ENCODE peak calls at places on chromosome 3, in four cellular contexts. A, X, B and W are unnamed samples. For H3K4me1, the result is how much of the 10 kb centered on the place peaks cover.

GRCh38 chr3:30538787-30539186 is 67.6 kb upstream of the TGFBR2 start:
- DNase-seq in A (no peak), X (no peak), B (peak), W (no peak)

GRCh38 chr3:58200846-58201355 is 9.9 kb downstream of the DNASE1L3 start:
- DNase-seq in A (no peak), X (no peak), B (no peak), W (no peak)

GRCh38 chr3:60743631-60744164 is 507.6 kb downstream of the FHIT start:
- DNase-seq in A (no peak), X (no peak), B (no peak), W (no peak)

GRCh38 chr3:127455541-127456450 is 134.7 kb downstream of the TPRA1 start:
- DNase-seq in A (peak), X (peak), B (peak), W (peak)

GRCh38 chr3:99246010-99246654 is 344.6 kb upstream of the DCBLD2 start:
- DNase-seq in A (no peak), X (no peak), B (peak), W (no peak)

GRCh38 chr3:25097023-25097422 is 331.0 kb upstream of the RARB start:
- DNase-seq in A (no peak), X (no peak), B (no peak), W (no peak)

GRCh38 chr3:13700889-13701288 is 152.0 kb downstream of the FBLN2 start:
- DNase-seq in A (peak), X (peak), B (no peak), W (no peak)

GRCh38 chr3:5210926-5211325 is 23.4 kb downstream of the EDEM1 start:
- DNase-seq in A (no peak), X (no peak), B (no peak), W (no peak)

GRCh38 chr3:156433138-156433537 is 121.8 kb downstream of the SSR3 start:
- DNase-seq in A (no peak), X (no peak), B (peak), W (no peak)

GRCh38 chr3:169179193-169180122 is 484.1 kb downstream of the MECOM start:
- DNase-seq in A (no peak), X (no peak), B (no peak), W (no peak)

GRCh38 chr3:104066658-104067057 is 1300.1 kb upstream of the ALCAM start:
- DNase-seq in A (no peak), X (no peak), B (peak), W (no peak)

GRCh38 chr3:99620077-99620476 is 18.3 kb upstream of the COL8A1 start:
- DNase-seq in A (no peak), X (no peak), B (no peak), W (no peak)

GRCh38 chr3:107531917-107532469 is 9.2 kb downstream of the BBX start:
- DNase-seq in A (no peak), X (no peak), B (no peak), W (no peak)

GRCh38 chr3:116473602-116474001 is 28.3 kb upstream of the LSAMP start:
- DNase-seq in A (no peak), X (no peak), B (peak), W (no peak)

DNA sequence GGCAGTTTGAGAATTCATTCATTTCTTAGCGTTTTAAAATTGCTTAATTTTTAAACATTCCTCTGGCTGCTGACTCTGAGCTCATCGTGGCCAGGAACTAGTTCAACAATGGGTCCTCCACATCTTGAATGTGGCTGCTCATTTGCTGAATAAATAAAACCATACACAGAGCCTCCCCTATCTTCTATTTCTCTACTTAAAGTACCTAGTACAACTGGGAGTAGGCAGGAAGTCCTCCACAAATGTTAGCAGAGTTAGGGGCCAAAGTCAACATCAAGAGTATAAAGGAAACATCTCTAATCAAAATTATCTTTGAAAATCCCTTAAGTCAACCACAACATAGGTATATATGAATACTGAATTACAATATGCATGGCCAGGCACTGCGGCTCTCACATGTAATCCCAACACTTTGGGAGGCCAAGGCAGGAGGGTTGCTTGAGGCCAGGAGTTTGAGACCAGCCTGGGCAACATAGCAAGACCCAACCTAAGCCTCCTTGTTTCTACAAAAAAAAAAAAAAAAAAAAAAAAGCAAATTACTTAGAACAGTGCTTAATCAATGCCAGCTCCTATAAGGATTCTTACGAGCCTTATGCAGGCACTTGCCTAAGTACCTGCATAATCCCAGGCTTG is 57.5 kb upstream of the LMOD3 start:
- DNase-seq in A (no peak), X (no peak), B (no peak), W (no peak)
- H3K4me1 ChIP-seq in A (under half), X (under half), B (under half), W (under half)

GRCh38 chr3:42051384-42052131 is 39.6 kb upstream of the TRAK1 start:
- DNase-seq in A (no peak), X (no peak), B (peak), W (no peak)
- H3K4me3 ChIP-seq in A (no peak), X (no peak), B (no peak), W (no peak)

DNA sequence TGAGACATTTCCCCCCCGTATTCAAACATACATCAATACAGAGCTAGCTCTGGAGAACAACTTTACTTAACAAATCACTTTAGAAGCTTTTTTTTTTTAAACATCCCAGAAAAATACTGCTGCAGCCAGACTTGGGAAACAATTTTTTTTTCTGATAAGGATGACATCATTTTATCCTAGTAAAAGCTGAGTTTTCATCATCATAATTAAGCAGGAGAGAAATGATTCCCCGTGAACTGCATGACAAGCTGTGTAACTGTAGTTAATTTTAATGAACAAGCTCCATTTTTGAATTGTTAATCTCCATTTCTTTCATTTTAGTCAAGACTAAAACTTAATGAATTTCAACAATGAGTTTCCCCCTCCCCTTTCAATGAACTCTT is 31.5 kb downstream of the HES1 start:
- DNase-seq in A (no peak), X (no peak), B (no peak), W (no peak)
- H3K4me1 ChIP-seq in A (under half), X (under half), B (under half), W (under half)

GRCh38 chr3:48065035-48065434 is 48.8 kb upstream of the MAP4 start:
- DNase-seq in A (no peak), X (no peak), B (peak), W (no peak)
- H3K4me3 ChIP-seq in A (no peak), X (no peak), B (no peak), W (no peak)

DNA sequence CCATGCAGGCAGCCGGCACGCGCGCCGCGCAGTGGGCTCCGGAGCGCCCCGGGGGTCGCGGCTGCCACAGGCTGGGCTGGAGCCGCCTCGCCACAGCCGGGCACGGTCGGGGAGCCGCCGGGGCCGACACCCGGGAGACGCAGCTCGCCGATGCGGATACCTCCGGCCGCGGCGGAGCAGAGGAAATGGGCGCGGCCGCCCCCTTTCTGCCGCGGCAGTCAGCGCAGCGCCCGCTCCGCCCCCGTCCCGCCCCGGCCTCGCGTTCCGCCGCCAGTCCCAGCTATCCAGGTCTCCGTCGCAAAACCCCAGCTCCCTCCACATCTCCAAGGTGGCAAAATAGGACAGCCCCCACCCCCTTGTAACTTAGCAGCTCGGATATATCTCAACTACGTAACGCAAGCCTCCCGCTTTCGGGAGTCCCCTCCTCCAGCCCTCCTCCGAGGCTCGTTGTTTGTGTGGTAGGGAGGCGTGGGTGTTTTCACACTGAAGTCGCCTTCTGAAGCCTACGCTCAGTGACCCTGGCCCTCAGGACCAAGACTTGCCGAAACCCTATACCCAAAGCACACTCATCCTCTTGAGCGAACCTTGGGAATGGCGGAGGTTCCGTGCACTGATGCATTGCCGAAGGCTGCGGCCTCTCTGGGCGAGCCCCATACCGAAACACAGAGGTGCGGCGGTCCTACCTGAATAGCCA is at the start of gene SH3BP5:
- DNase-seq in A (peak), X (peak), B (peak), W (peak)
- H3K4me1 ChIP-seq in A (under half), X (under half), B (under half), W (under half)

GRCh38 chr3:122064318-122064717 is 9.2 kb downstream of the CD86 start:
- DNase-seq in A (no peak), X (no peak), B (no peak), W (no peak)

GRCh38 chr3:122066331-122067213 is 11.4 kb downstream of the CD86 start:
- DNase-seq in A (no peak), X (no peak), B (peak), W (no peak)

GRCh38 chr3:122067588-122068240 is 12.6 kb downstream of the CD86 start:
- DNase-seq in A (no peak), X (no peak), B (no peak), W (no peak)

GRCh38 chr3:122063908-122064307 is 8.7 kb downstream of the CD86 start:
- DNase-seq in A (no peak), X (no peak), B (no peak), W (no peak)

DNA sequence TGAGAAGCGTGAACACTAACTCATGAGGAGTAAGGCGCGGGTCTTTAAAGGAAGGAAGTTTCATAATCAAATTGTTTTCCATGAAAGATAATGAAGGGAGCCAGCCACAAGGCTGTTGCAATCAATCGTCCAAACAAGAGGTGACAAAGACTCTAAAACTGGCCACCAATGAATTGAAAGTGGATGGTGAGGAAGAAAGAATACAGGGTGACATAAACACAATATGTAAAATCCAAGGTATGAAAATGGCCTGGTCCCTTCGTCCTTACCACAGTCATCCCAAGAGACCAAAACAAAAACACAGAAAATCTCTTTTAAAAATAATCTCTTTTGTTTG is 12.0 kb downstream of the CD86 start:
- DNase-seq in A (no peak), X (no peak), B (no peak), W (no peak)
- H3K4me3 ChIP-seq in A (no peak), X (no peak), B (no peak), W (no peak)

GRCh38 chr3:171873561-171873960 is 30.4 kb downstream of the TMEM212 start:
- DNase-seq in A (no peak), X (no peak), B (peak), W (no peak)
- H3K4me1 ChIP-seq in A (under half), X (under half), B (under half), W (under half)

GRCh38 chr3:186098740-186099139 is 10.1 kb downstream of the ETV5 start:
- DNase-seq in A (no peak), X (no peak), B (peak), W (no peak)
- H3K4me3 ChIP-seq in A (no peak), X (no peak), B (no peak), W (no peak)

DNA sequence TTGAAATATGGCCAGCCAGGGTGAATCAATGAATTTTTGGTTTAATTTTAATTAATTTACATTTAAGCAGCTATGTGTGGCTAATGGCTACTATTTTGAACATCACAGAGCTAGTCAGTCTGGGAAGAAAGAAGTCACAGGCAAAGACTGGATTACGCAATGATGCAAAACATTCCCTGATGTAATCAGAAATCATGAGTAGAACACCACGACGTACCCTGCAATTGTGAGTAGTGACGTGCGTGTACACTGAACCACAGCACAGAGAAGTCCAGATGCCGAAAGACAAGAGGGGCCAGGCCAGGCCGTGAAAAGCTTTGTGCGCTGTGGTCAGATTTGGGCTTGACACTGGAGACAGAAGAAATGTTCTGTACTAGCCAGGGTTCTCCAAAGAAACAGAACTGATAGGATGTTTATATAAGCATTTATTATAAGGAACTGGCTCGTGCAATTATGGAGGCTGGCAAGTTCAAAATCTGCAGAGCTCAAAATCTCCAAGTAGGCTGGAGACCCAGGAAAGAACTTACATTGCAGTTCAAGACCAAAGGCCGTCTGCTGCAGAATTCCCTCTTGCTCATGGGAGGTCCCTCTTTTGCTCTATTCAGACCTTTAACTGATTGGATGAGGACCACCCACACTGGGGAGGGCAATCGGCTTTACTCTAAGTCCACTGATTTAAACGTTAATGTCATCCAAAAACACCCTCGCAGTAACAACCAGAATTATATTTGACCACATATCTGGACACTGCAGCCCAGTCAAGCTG is 44.6 kb downstream of the SH3BP5 start:
- DNase-seq in A (no peak), X (peak), B (peak), W (peak)
- H3K4me1 ChIP-seq in A (under half), X (under half), B (under half), W (under half)

GRCh38 chr3:52481819-52482521 is 13.2 kb upstream of the STAB1 start:
- DNase-seq in A (no peak), X (no peak), B (peak), W (peak)

GRCh38 chr3:52479037-52479875 is 15.9 kb upstream of the STAB1 start:
- DNase-seq in A (no peak), X (no peak), B (no peak), W (no peak)

GRCh38 chr3:52479876-52480575 is 15.1 kb upstream of the STAB1 start:
- DNase-seq in A (no peak), X (no peak), B (no peak), W (peak)

GRCh38 chr3:52483081-52483480 is 12.1 kb upstream of the STAB1 start:
- DNase-seq in A (no peak), X (no peak), B (no peak), W (no peak)

GRCh38 chr3:52480768-52481715 is 14.1 kb upstream of the STAB1 start:
- DNase-seq in A (no peak), X (no peak), B (no peak), W (peak)
- H3K4me3 ChIP-seq in A (no peak), X (no peak), B (no peak), W (no peak)